ENCODE peak calls at places on chromosomes 3 and 15, in ten cellular contexts. T is fibroblast of lung; N is uterus; D is PC-9; B is sigmoid colon; W is mesendoderm; J is spleen; S is H7; P is aorta; H is CD8-positive, alpha-beta T cell. K is an unnamed sample.

GRCh38 chr15:80615783-80616391 is 79.2 kb upstream of the ABHD17C start:
- DNase-seq in T (peak; percentile 81), N (peak; percentile 34), D (peak; percentile 37), B (peak; percentile 81), W (no peak), J (no peak), S (no peak), P (no peak), H (no peak), K (peak; percentile 44)

GRCh38 chr3:64023861-64024223 is 548 bp upstream of the PSMD6 start:
- DNase-seq in T (peak; percentile 36), N (no peak), D (no peak), B (no peak), W (no peak), J (no peak), S (no peak), P (no peak), H (no peak), K (no peak)

GRCh38 chr3:120198305-120198878 is 86.6 kb downstream of the GPR156 start:
- DNase-seq in T (peak; percentile 55), N (no peak), D (no peak), B (no peak), W (peak; percentile 26), J (no peak), S (no peak), P (no peak), H (no peak), K (no peak)

GRCh38 chr15:65194826-65195541 is 9.8 kb upstream of the CLPX start:
- DNase-seq in T (peak; percentile 36), N (peak; percentile 46), D (no peak), B (peak; percentile 81), W (no peak), J (no peak), S (peak; percentile 62), P (no peak), H (no peak), K (no peak)

GRCh38 chr3:117788086-117788485 is 1078.5 kb downstream of the TUSC7 start:
- DNase-seq in T (peak; percentile 90), N (no peak), D (no peak), B (no peak), W (peak; percentile 30), J (no peak), S (peak; percentile 8), P (no peak), H (no peak), K (no peak)

GRCh38 chr15:70236306-70237103 is 138.8 kb upstream of the TLE3 start:
- DNase-seq in T (peak; percentile 15), N (no peak), D (no peak), B (peak; percentile 44), W (no peak), J (peak; percentile 58), S (no peak), P (no peak), H (no peak), K (no peak)

GRCh38 chr3:168812234-168812633 is 716.5 kb upstream of the GOLIM4 start:
- DNase-seq in T (peak; percentile 17), N (no peak), D (peak; percentile 31), B (no peak), W (peak; percentile 72), J (no peak), S (peak; percentile 33), P (no peak), H (no peak), K (no peak)

GRCh38 chr15:46229263-46229662 is 594.4 kb downstream of the SQOR start:
- DNase-seq in T (no peak), N (no peak), D (no peak), B (no peak), W (no peak), J (no peak), S (no peak), P (no peak), H (no peak), K (no peak)

GRCh38 chr3:24454393-24454792 is 40.3 kb downstream of the THRB start:
- DNase-seq in T (no peak), N (no peak), D (no peak), B (no peak), W (no peak), J (no peak), S (no peak), P (no peak), H (no peak), K (no peak)

GRCh38 chr3:138089091-138089490 is 26.3 kb downstream of the DZIP1L start:
- DNase-seq in T (peak; percentile 34), N (no peak), D (peak; percentile 92), B (no peak), W (no peak), J (no peak), S (no peak), P (no peak), H (no peak), K (no peak)

GRCh38 chr3:98801042-98801747 is 38.1 kb downstream of the ST3GAL6 start:
- DNase-seq in T (no peak), N (no peak), D (no peak), B (no peak), W (peak; percentile 38), J (no peak), S (peak; percentile 31), P (no peak), H (no peak), K (no peak)

GRCh38 chr3:11136871-11137626 is 17.2 kb upstream of the HRH1 start:
- DNase-seq in T (peak; percentile 100), N (peak; percentile 81), D (peak; percentile 97), B (peak; percentile 92), W (peak; percentile 40), J (no peak), S (peak; percentile 54), P (peak; percentile 91), H (no peak), K (peak; percentile 47)

GRCh38 chr3:143428351-143428750 is 308.8 kb downstream of the CHST2 start:
- DNase-seq in T (no peak), N (no peak), D (no peak), B (no peak), W (no peak), J (no peak), S (no peak), P (no peak), H (no peak), K (no peak)

GRCh38 chr3:9679476-9680097 is 24.0 kb upstream of the CPNE9 start:
- DNase-seq in T (no peak), N (no peak), D (no peak), B (no peak), W (no peak), J (no peak), S (no peak), P (no peak), H (no peak), K (no peak)

GRCh38 chr3:121786485-121786884 is 36.9 kb upstream of the GOLGB1 start:
- DNase-seq in T (peak; percentile 69), N (no peak), D (no peak), B (no peak), W (no peak), J (no peak), S (no peak), P (no peak), H (no peak), K (no peak)
- H3K36me3 ChIP-seq in T (no peaks in the 10 kb centered on the region), N (no peaks in the 10 kb centered on the region), D (peaks cover 26% of the 10 kb centered on the region), B (peaks cover 13% of the 10 kb centered on the region), W (no peaks in the 10 kb centered on the region), J (peaks cover 96% of the 10 kb centered on the region), S (peaks cover 6% of the 10 kb centered on the region), P (peaks cover 3% of the 10 kb centered on the region), H (peaks cover 16% of the 10 kb centered on the region), K (peaks cover 90% of the 10 kb centered on the region)

GRCh38 chr3:14181253-14181652 is 2.6 kb downstream of the LSM3 start:
- DNase-seq in T (no peak), N (no peak), D (no peak), B (no peak), W (no peak), J (no peak), S (no peak), P (no peak), H (no peak), K (no peak)

GRCh38 chr3:14179795-14180194 is 1.2 kb downstream of the LSM3 start:
- DNase-seq in T (no peak), N (no peak), D (no peak), B (no peak), W (no peak), J (no peak), S (no peak), P (no peak), H (no peak), K (no peak)

GRCh38 chr3:14178247-14179113 is at the start of the genes LSM3 and XPC:
- DNase-seq in T (peak; percentile 100), N (peak; percentile 99), D (peak; percentile 90), B (peak; percentile 99), W (peak; percentile 99), J (peak; percentile 99), S (peak; percentile 94), P (peak; percentile 99), H (peak; percentile 96), K (peak; percentile 97)

GRCh38 chr3:14177580-14178246 is 688 bp downstream of the XPC start:
- DNase-seq in T (no peak), N (no peak), D (no peak), B (no peak), W (no peak), J (no peak), S (no peak), P (no peak), H (no peak), K (no peak)

DNA sequence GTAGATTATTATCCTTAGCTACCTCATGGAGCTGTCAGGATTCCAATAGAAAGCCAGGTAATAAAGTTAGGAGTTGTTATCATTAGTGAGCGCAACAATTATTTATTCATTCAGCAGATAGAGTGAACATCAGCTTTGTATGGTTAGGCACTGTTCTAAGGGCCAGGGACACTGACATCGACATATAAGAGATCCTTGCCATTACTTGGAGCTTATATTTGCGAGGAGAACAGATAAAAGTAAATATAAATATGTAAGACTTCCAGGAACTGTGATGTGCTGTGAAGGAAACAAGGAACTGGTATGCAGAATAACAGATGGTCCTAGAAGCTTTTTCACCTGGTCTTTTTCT is 473 bp downstream of the LSM3 start:
- DNase-seq in T (no peak), N (no peak), D (no peak), B (no peak), W (no peak), J (no peak), S (no peak), P (no peak), H (no peak), K (no peak)
- H3K4me3 ChIP-seq in T (peak overlapping the region; percentile 68), N (peak overlapping the region; percentile 62), D (peak overlapping the region; percentile 69), B (peak overlapping the region; percentile 78), W (peak overlapping the region; percentile 99), J (peak overlapping the region; percentile 69), S (peak overlapping the region; percentile 79), P (peak overlapping the region; percentile 85), H (peak overlapping the region; percentile 68), K (peak overlapping the region; percentile 80)

GRCh38 chr15:68542348-68542747 is 36.4 kb upstream of the CORO2B start:
- DNase-seq in T (no peak), N (no peak), D (no peak), B (no peak), W (no peak), J (no peak), S (no peak), P (no peak), H (no peak), K (no peak)
- H3K36me3 ChIP-seq in T (no peaks in the 10 kb centered on the region), N (no peaks in the 10 kb centered on the region), D (no peaks in the 10 kb centered on the region), B (no peaks in the 10 kb centered on the region), W (no peaks in the 10 kb centered on the region), J (no peaks in the 10 kb centered on the region), S (no peaks in the 10 kb centered on the region), P (no peaks in the 10 kb centered on the region), H (no peaks in the 10 kb centered on the region), K (no peaks in the 10 kb centered on the region)

DNA sequence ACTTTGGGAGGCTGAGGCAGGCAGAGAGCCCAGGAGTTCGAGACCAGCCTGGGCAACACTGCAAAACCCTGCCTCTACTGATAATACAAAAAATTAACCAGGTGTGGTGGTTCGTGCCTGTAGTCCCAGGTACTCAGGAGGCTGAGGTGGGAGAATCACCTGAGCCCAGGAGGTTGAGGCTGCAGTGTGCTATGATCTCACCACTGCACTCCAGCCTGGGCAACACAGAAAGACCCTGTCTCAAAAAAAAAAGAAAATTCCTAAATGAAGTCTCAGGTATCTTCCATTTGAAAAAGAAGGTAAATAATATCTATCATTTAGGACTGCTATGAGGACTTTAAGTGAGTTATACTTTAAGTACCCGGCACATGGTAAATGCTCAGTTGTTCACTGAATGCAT is 2.9 kb downstream of the SMARCC1 start:
- DNase-seq in T (no peak), N (no peak), D (no peak), B (peak; percentile 24), W (no peak), J (peak; percentile 33), S (no peak), P (no peak), H (no peak), K (no peak)
- H3K4me3 ChIP-seq in T (no peak overlapping the region), N (no peak overlapping the region), D (no peak overlapping the region), B (no peak overlapping the region), W (no peak overlapping the region), J (no peak overlapping the region), S (no peak overlapping the region), P (no peak overlapping the region), H (no peak overlapping the region), K (no peak overlapping the region)

K was measured in heart right ventricle.